ENCODE peak calls at places on chromosomes 3 and 15, in seven cellular contexts. V is heart left ventricle, M is GM23248, R is coronary artery, F is mesenchymal stem cell, B is mesendoderm, U is spleen. X is an unnamed sample.

GRCh38 chr3:33426068-33426467 is 14.1 kb downstream of the UBP1 start:
- DNase-seq in V (no peak), M (no peak), R (no peak), F (no peak), B (peak), U (no peak), X (no peak)

GRCh38 chr3:67109651-67110204 is 111.6 kb downstream of the KBTBD8 start:
- DNase-seq in V (no peak), M (peak), R (no peak), F (peak), B (peak), U (no peak), X (peak)

GRCh38 chr3:30659270-30660127 is 53.1 kb downstream of the TGFBR2 start:
- DNase-seq in V (no peak), M (peak), R (no peak), F (peak), B (peak), U (no peak), X (peak)

GRCh38 chr3:119831022-119831421 is 49.1 kb downstream of the NR1I2 start:
- DNase-seq in V (no peak), M (no peak), R (no peak), F (peak), B (peak), U (no peak), X (no peak)

GRCh38 chr15:63308947-63309346 is 31.5 kb downstream of the APH1B start:
- DNase-seq in V (no peak), M (no peak), R (no peak), F (no peak), B (no peak), U (no peak), X (no peak)

GRCh38 chr15:70096215-70096974 is 1.3 kb downstream of the TLE3 start:
- DNase-seq in V (peak), M (peak), R (no peak), F (peak), B (peak), U (peak), X (no peak)

GRCh38 chr3:38960953-38961622 is 90.7 kb downstream of the SCN11A start:
- DNase-seq in V (no peak), M (peak), R (no peak), F (peak), B (peak), U (no peak), X (peak)

GRCh38 chr3:20406621-20407020 is 220.6 kb upstream of the SGO1 start:
- DNase-seq in V (no peak), M (no peak), R (no peak), F (no peak), B (no peak), U (no peak), X (no peak)

GRCh38 chr3:183178833-183179549 is 16.5 kb upstream of the LAMP3 start:
- DNase-seq in V (no peak), M (peak), R (no peak), F (peak), B (peak), U (peak), X (peak)

GRCh38 chr3:110254591-110254990 is 817.0 kb upstream of the NECTIN3 start:
- DNase-seq in V (peak), M (no peak), R (no peak), F (no peak), B (no peak), U (no peak), X (no peak)

GRCh38 chr3:52897130-52898109 is at the start of gene STIMATE:
- DNase-seq in V (peak), M (peak), R (peak), F (peak), B (peak), U (peak), X (peak)

GRCh38 chr3:127351775-127352350 is 64.0 kb upstream of the PRR20G start:
- DNase-seq in V (no peak), M (no peak), R (no peak), F (no peak), B (no peak), U (no peak), X (no peak)

GRCh38 chr15:40493089-40493840 is 22.5 kb downstream of the CHST14 start:
- DNase-seq in V (no peak), M (peak), R (no peak), F (peak), B (no peak), U (no peak), X (no peak)

GRCh38 chr15:81189583-81190283 is 6.9 kb upstream of the IL16 start:
- DNase-seq in V (peak), M (peak), R (peak), F (peak), B (no peak), U (no peak), X (peak)

GRCh38 chr3:155946178-155946577 is 75.7 kb downstream of the GMPS start:
- DNase-seq in V (no peak), M (peak), R (no peak), F (peak), B (peak), U (no peak), X (peak)

GRCh38 chr15:31302029-31302657 is 24.5 kb upstream of the KLF13 start:
- DNase-seq in V (no peak), M (no peak), R (no peak), F (no peak), B (no peak), U (no peak), X (no peak)

GRCh38 chr3:88291516-88291915 is 141.8 kb downstream of the C3orf38 start:
- DNase-seq in V (no peak), M (no peak), R (no peak), F (no peak), B (no peak), U (no peak), X (no peak)

GRCh38 chr3:34254285-34254684 is 455.9 kb downstream of the PDCD6IP start:
- DNase-seq in V (no peak), M (no peak), R (no peak), F (no peak), B (peak), U (no peak), X (no peak)

GRCh38 chr3:23685484-23686258 is 120.1 kb upstream of the UBE2E1 start:
- DNase-seq in V (no peak), M (peak), R (peak), F (peak), B (no peak), U (no peak), X (peak)

GRCh38 chr15:36066757-36067156 is 512.7 kb upstream of the CDIN1 start:
- DNase-seq in V (no peak), M (no peak), R (no peak), F (no peak), B (no peak), U (peak), X (peak)

GRCh38 chr3:54989023-54989380 is 61.1 kb upstream of the LRTM1 start:
- DNase-seq in V (no peak), M (no peak), R (no peak), F (no peak), B (no peak), U (no peak), X (no peak)

DNA sequence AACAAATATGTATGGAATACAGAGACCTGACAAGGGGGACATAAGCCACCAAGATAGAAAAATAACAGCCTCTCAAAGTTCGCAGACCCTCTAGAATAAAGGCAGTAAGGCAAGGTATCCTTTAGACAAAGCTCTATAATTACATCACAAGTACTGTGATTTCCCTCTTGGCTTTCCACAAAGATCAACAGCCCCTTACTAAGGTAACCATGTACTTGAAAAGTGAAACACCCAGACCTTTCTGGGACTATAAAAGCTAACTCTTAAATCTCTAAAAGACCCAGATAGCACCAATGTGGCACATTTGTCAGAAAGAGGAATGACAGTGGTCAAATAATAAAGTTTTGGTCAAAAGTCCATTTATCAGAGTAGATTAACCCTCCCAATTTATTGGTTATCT is 51.9 kb downstream of the TBL1XR1 start:
- DNase-seq in V (no peak), M (no peak), R (no peak), F (no peak), B (no peak), U (no peak), X (no peak)
- H3K4me3 ChIP-seq in V (no peak), M (no peak), R (no peak), F (no peak), B (no peak), U (no peak), X (no peak)

DNA sequence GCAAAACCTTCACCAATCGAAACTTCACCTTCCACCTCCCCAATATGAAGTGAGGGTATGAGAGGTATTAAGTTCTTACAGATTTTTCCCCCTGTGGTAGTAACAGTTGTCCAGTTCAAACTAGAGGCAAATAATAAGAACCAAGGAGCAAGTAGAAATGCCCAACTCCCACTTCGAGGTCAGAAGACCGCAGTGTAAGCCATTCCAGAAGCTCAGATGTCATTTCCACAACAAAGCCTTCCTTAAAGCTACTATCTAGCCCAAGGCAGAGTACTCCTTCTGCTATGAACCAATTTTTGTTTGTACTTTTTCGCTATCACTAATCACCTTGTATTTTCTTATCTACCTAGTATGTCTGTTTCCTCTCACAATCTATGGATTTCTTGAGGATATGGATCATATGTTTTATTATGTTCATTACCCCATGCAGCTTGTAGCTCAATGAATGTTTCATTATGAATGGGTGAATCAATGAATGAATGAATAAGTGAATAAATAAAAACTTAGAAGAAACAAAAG is 235.7 kb upstream of the KCNMB2 start:
- DNase-seq in V (no peak), M (no peak), R (no peak), F (no peak), B (no peak), U (no peak), X (no peak)
- H3K4me3 ChIP-seq in V (no peak), M (no peak), R (no peak), F (no peak), B (no peak), U (no peak), X (no peak)

GRCh38 chr15:41881086-41881485 is 12.8 kb downstream of the SPTBN5 start:
- DNase-seq in V (no peak), M (no peak), R (no peak), F (no peak), B (no peak), U (no peak), X (no peak)

GRCh38 chr15:41881925-41882688 is 11.7 kb downstream of the SPTBN5 start:
- DNase-seq in V (no peak), M (no peak), R (no peak), F (no peak), B (peak), U (no peak), X (no peak)

GRCh38 chr15:41882689-41883483 is 11.0 kb downstream of the SPTBN5 start:
- DNase-seq in V (no peak), M (no peak), R (no peak), F (no peak), B (no peak), U (no peak), X (no peak)

GRCh38 chr15:41880156-41880877 is 13.5 kb downstream of the SPTBN5 start:
- DNase-seq in V (no peak), M (no peak), R (no peak), F (no peak), B (no peak), U (peak), X (no peak)

DNA sequence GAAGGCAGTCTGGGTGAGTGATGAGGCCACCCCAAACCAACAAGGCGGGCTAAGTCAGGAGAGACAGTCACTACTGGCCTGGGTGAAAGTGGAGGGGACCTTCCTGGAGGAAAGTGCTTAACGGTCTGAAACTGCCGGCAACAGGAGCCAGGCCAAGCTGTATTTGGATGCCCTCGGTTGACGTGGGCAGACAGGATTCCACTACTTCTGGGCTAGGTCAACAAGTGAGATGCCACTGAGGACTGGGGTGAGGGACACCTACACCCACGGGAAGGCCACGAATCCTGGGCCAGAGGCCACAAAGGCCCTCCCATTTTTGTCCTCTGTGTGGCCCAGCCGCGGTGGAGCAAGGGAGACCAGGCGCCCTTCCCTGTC is 12.3 kb downstream of the SPTBN5 start:
- DNase-seq in V (no peak), M (peak), R (no peak), F (no peak), B (no peak), U (no peak), X (no peak)
- H3K4me3 ChIP-seq in V (peak), M (no peak), R (peak), F (no peak), B (no peak), U (peak), X (no peak)

DNA sequence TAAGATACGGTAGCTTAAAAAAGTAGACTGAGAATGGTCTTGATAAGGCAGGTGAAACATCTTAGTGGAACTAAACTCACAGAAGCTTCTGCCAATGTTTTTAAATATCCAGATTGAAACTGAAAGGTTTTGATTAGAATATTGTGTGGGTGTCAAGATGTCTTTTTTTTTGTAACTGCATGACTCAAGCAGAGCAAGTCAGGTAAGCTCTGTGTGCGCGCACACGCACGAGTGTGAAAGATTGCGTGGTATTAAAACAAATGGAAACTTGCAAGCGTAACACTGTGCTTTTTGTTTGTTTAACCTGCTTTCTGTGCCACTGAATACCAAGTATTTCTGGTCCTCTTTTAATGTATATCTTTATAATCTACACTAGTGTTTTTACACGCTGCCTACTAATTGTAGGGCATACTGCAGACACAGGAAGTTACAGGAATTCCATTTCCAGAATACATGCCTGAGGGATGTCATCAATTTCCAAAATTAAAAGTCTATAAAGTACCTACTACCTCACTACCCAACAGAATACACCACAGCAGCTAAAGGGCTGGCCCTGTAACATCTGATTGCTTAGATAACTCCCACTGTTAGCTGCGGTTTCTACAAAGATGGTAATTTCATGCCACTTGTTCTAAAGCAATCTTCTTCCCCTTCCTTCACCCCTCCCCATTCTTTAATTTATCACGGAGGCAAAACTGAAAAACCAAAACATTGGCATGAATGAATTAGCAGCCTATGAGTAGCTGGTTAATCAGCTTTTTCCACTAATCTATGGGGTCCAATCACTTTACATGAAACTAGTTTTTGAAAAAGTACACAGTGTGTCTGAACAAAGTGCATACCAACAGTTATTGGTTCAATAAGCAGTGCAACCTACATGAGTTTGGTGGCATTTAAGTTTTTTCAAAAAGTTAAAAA is 472.7 kb downstream of the SHQ1 start:
- DNase-seq in V (no peak), M (no peak), R (no peak), F (no peak), B (no peak), U (no peak), X (no peak)
- H3K4me3 ChIP-seq in V (no peak), M (no peak), R (no peak), F (no peak), B (no peak), U (no peak), X (no peak)